ENCODE peak calls at places on chromosomes 13 and 19, in six cellular contexts. C is H1, K is SK-N-SH, W is K562, A is GM12878, L is HepG2. X is an unnamed sample.

GRCh38 chr13:93959796-93960533 is 519.5 kb downstream of the DCT start:
- DNase-seq in C (no peak), W (no peak), A (no peak), L (no peak), K (no peak), X (no peak)

GRCh38 chr13:47826481-47826880 is 174.6 kb downstream of the SUCLA2 start:
- DNase-seq in W (no peak), C (no peak), L (no peak), K (no peak), A (no peak), X (no peak)

GRCh38 chr19:56245062-56245740 is 27.3 kb upstream of the EDDM13 start:
- DNase-seq in A (no peak), W (no peak), K (no peak), C (no peak), L (no peak), X (no peak)

GRCh38 chr19:35977446-35978222 is 17.4 kb upstream of the SDHAF1 start:
- DNase-seq in W (peak), L (peak), C (no peak), K (peak), A (no peak), X (peak)

GRCh38 chr19:40519352-40520322 is 52.8 kb downstream of the SPTBN4 start:
- DNase-seq in A (no peak), W (no peak), C (no peak), K (no peak), L (no peak), X (no peak)

GRCh38 chr19:56139847-56140582 is 1.1 kb upstream of the ZNF444 start:
- DNase-seq in L (no peak), W (peak), K (no peak), C (no peak), A (no peak), X (no peak)

GRCh38 chr19:7346488-7346971 is 2.2 kb upstream of the ARHGEF18 start:
- DNase-seq in L (peak), A (no peak), W (no peak), C (no peak), K (no peak), X (no peak)

GRCh38 chr13:40319699-40320586 is 346.5 kb downstream of the FOXO1 start:
- DNase-seq in C (no peak), A (no peak), K (no peak), L (no peak), W (no peak), X (no peak)

GRCh38 chr19:29509456-29509855 is 16.3 kb upstream of the VSTM2B start:
- DNase-seq in K (no peak), W (no peak), C (no peak), L (no peak), A (no peak), X (no peak)

GRCh38 chr13:47481521-47481920 is 519.6 kb downstream of the SUCLA2 start:
- DNase-seq in W (no peak), K (no peak), L (no peak), A (no peak), C (no peak), X (no peak)

GRCh38 chr19:289651-290538 is 1.3 kb downstream of the PLPP2 start:
- DNase-seq in W (peak), C (peak), K (peak), L (peak), A (no peak), X (no peak)

GRCh38 chr19:13100031-13100588 is 2.5 kb downstream of the LYL1 start:
- DNase-seq in A (peak), K (no peak), C (no peak), W (no peak), L (no peak), X (no peak)

GRCh38 chr19:33689138-33689746 is 67.5 kb downstream of the CHST8 start:
- DNase-seq in W (no peak), C (no peak), L (no peak), K (no peak), A (no peak), X (no peak)

GRCh38 chr19:17183271-17183757 is 31.8 kb upstream of the USE1 start:
- DNase-seq in W (no peak), C (no peak), K (no peak), L (no peak), A (no peak), X (no peak)

GRCh38 chr19:35739275-35740107 is 2.8 kb downstream of the IGFLR1 start:
- DNase-seq in K (no peak), C (no peak), L (no peak), W (no peak), A (no peak), X (no peak)

GRCh38 chr19:6271251-6271650 is 8.5 kb downstream of the MLLT1 start:
- DNase-seq in K (peak), L (no peak), W (peak), A (no peak), C (no peak), X (no peak)

DNA sequence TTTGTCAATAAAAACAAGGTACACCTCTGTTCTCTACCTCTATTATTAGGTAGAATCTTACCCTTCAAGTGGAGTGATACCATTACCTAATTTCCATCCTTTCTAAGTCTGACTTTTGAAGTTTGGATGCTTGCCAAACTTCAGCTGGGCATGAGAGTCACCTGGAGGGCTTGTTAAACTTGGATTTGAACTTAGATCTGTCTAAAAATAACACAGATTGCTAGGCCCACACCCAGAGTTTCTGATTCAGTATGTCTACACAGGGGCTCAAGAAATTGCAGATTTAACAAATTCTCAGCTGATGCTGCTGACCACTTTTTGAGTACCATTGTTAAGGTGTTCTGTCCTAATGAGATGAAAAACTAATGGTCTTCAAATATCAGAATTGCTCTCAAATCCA is 512.2 kb downstream of the LMO7 start:
- DNase-seq in K (no peak), C (no peak), A (no peak), W (no peak), L (no peak), X (no peak)
- TF ChIP-seq GABPA in K (no peak), C (no peak), A (no peak), W (no peak), L (no peak), X (no peak)

GRCh38 chr19:2455481-2456300 is 1.1 kb downstream of the LMNB2 start:
- DNase-seq in C (no peak), W (peak), K (peak), A (no peak), L (no peak), X (no peak)
- TF ChIP-seq GABPA in C (no peak), W (no peak), K (no peak), A (no peak), L (no peak), X (no peak)

GRCh38 chr13:48831248-48831647 is 144.5 kb upstream of the FNDC3A start:
- DNase-seq in C (no peak), A (peak), K (no peak), W (no peak), L (no peak), X (peak)
- TF ChIP-seq GABPA in C (no peak), A (no peak), K (no peak), W (no peak), L (no peak), X (no peak)

GRCh38 chr19:15529774-15530372 is 21.5 kb downstream of the CYP4F22 start:
- DNase-seq in C (no peak), A (no peak), L (no peak), W (no peak), K (no peak), X (no peak)
- TF ChIP-seq GABPA in C (no peak), A (no peak), L (no peak), W (no peak), K (no peak), X (no peak)

GRCh38 chr13:28355046-28355821 is 139.7 kb downstream of the FLT1 start:
- DNase-seq in C (no peak), W (no peak), K (no peak), A (no peak), L (no peak), X (no peak)
- TF ChIP-seq GABPA in C (no peak), W (no peak), K (no peak), A (no peak), L (no peak), X (no peak)

GRCh38 chr13:49670828-49671227 is 20.5 kb downstream of the EBPL start:
- DNase-seq in W (no peak), C (no peak), L (no peak), K (no peak), A (no peak), X (no peak)

GRCh38 chr13:49664606-49665005 is 26.7 kb downstream of the EBPL start:
- DNase-seq in A (no peak), L (no peak), C (no peak), K (no peak), W (no peak), X (no peak)

GRCh38 chr13:49667773-49668172 is 23.5 kb downstream of the EBPL start:
- DNase-seq in C (no peak), L (no peak), W (no peak), K (no peak), A (no peak), X (no peak)

GRCh38 chr13:49669735-49670309 is 21.5 kb downstream of the EBPL start:
- DNase-seq in L (peak), A (no peak), C (no peak), W (peak), K (peak), X (peak)
- TF ChIP-seq GABPA in L (no peak), A (no peak), C (no peak), W (no peak), K (no peak), X (no peak)

GRCh38 chr19:30649149-30649548 is 277.0 kb downstream of the ZNF536 start:
- DNase-seq in K (no peak), C (no peak), A (no peak), L (no peak), W (no peak), X (no peak)

GRCh38 chr19:30648321-30648720 is 276.1 kb downstream of the ZNF536 start:
- DNase-seq in K (peak), A (no peak), L (no peak), C (no peak), W (no peak), X (no peak)

GRCh38 chr19:30651066-30651465 is 278.9 kb downstream of the ZNF536 start:
- DNase-seq in A (no peak), L (no peak), W (no peak), K (no peak), C (no peak), X (no peak)

GRCh38 chr19:30651691-30652090 is 279.5 kb downstream of the ZNF536 start:
- DNase-seq in L (no peak), K (no peak), W (no peak), C (no peak), A (no peak), X (no peak)

DNA sequence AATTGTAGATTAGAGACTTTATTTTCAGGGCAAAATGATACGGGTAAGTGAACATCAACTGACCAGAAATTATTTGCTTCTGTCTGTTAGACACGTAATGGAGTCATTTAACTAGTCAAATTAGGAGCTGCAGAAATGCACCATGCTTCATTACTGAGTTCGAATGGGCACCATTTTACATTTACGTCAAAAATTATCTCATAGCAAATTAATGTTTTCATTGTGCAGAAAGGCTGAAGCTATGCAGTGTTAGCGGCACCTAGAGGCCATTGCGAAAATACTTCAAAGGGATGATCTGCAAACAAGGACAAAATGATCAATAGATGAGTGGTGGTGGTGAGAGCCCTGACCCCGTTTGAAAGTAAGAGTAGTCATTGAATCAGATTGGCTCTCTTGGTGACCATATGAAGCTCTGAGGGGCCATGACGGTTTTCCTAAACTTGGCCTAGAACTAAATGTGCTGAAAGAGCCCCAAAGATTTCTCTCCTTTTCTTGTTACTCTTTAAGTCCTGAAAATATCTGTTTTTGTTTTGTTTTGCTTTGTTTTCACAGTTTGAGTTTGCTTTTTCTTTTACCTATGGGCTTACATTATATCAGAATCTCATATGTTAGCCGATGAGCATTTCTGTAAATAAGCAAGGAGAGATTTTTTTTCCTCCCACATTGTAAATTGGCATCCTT is 277.9 kb downstream of the ZNF536 start:
- DNase-seq in K (peak), W (peak), L (peak), C (no peak), A (peak), X (peak)
- TF ChIP-seq GABPA in K (no peak), W (no peak), L (no peak), C (no peak), A (no peak), X (no peak)

DNA sequence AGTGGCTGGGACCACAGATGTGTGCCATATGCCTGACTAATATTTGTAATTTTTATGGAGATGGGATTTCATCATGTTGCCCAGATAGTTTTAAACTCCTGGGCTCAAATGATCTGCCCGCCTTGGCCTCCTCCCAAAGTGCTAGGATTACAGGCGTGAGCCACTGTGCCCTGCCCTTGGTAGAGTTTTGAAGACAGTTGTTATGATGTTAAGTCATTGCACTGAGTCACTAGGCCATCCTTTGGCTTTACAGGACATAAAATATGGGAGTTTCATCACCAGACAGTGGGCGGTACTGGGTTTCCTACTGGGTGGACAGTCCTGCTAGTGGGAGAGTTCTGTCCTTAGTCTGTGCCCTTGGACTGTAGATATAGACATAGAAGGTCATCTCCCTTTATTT is 282.6 kb downstream of the ATP8A2 start:
- DNase-seq in L (no peak), C (no peak), W (no peak), K (no peak), A (no peak), X (no peak)
- TF ChIP-seq GABPA in L (no peak), C (no peak), W (no peak), K (no peak), A (no peak), X (no peak)

GRCh38 chr19:4375164-4375619 is 25.2 kb downstream of the SH3GL1 start:
- DNase-seq in W (peak), C (peak), L (peak), K (peak), A (no peak), X (no peak)

GRCh38 chr19:4375620-4376228 is 24.6 kb downstream of the SH3GL1 start:
- DNase-seq in L (peak), C (no peak), A (peak), W (peak), K (peak), X (peak)

GRCh38 chr19:4376245-4376990 is 23.9 kb downstream of the SH3GL1 start:
- DNase-seq in L (no peak), C (no peak), W (no peak), K (no peak), A (no peak), X (no peak)

GRCh38 chr19:4378886-4379285 is 21.5 kb downstream of the SH3GL1 start:
- DNase-seq in L (no peak), K (no peak), C (no peak), A (no peak), W (no peak), X (no peak)

GRCh38 chr19:4376991-4377781 is 23.2 kb downstream of the SH3GL1 start:
- DNase-seq in C (no peak), K (no peak), W (no peak), A (no peak), L (no peak), X (no peak)
- TF ChIP-seq GABPA in C (no peak), K (no peak), W (no peak), A (no peak), L (no peak), X (no peak)

DNA sequence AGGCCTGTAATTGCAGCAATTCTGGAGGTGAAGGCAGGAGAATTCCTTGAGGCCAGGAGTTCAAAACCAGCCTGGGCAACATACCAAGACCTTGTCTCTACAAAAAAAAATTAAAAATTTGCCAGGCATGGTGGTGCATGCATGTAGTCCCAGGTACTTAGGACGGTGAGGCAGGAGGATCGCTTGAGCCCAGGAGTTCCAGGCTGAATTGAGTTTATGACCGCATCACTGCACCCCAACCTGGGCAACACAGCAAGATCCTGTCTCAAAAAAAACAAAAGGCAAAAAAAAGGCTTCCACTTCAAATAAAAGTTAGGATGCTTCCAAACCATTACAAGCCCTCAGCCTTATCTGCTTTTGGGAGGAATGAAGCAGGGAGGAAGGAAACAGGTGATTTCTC is 5.2 kb downstream of the ZNF577 start:
- DNase-seq in W (no peak), A (no peak), L (no peak), K (no peak), C (no peak), X (no peak)
- TF ChIP-seq GABPA in W (no peak), A (no peak), L (no peak), K (no peak), C (no peak), X (no peak)

X was measured in HL-60.